ENCODE peak calls at places on chromosomes 5 and 9, in five cellular contexts. H is K562, V is MM.1S, Y is IMR-90, G is mammary epithelial cell. S is an unnamed sample.

GRCh38 chr5:68505917-68506860 is 290.6 kb downstream of the PIK3R1 start:
- DNase-seq in H (peak), V (no peak), Y (peak), G (peak), S (no peak)

GRCh38 chr9:5900622-5901021 is 9.9 kb downstream of the MLANA start:
- DNase-seq in H (no peak), V (no peak), Y (no peak), G (no peak), S (no peak)

GRCh38 chr9:96487030-96487396 is 37.0 kb downstream of the HABP4 start:
- DNase-seq in H (no peak), V (no peak), Y (no peak), G (no peak), S (no peak)

GRCh38 chr5:132226516-132227234 is 978 bp downstream of the P4HA2 start:
- DNase-seq in H (no peak), V (no peak), Y (peak), G (no peak), S (no peak)

GRCh38 chr9:133844876-133845658 is 106.9 kb upstream of the SARDH start:
- DNase-seq in H (peak), V (no peak), Y (peak), G (no peak), S (no peak)

GRCh38 chr9:133121200-133122166 is at the start of gene RALGDS:
- DNase-seq in H (peak), V (peak), Y (peak), G (peak), S (peak)

GRCh38 chr5:28369418-28369817 is 1331.0 kb upstream of the CDH9 start:
- DNase-seq in H (no peak), V (no peak), Y (no peak), G (peak), S (no peak)

GRCh38 chr5:171520300-171521170 is 101.1 kb downstream of the FGF18 start:
- DNase-seq in H (no peak), V (no peak), Y (peak), G (no peak), S (no peak)

GRCh38 chr9:2934241-2934650 is 90.4 kb upstream of the PUM3 start:
- DNase-seq in H (no peak), V (no peak), Y (no peak), G (no peak), S (no peak)

GRCh38 chr5:124034963-124035362 is 523.0 kb downstream of the CSNK1G3 start:
- DNase-seq in H (no peak), V (no peak), Y (no peak), G (no peak), S (peak)

GRCh38 chr9:94696545-94696944 is 30.0 kb upstream of the AOPEP start:
- DNase-seq in H (no peak), V (no peak), Y (no peak), G (no peak), S (no peak)

GRCh38 chr9:115808108-115808507 is 345.5 kb upstream of the PAPPA start:
- DNase-seq in H (no peak), V (no peak), Y (no peak), G (peak), S (no peak)

GRCh38 chr9:99931155-99931840 is 24.8 kb downstream of the STX17 start:
- DNase-seq in H (no peak), V (no peak), Y (peak), G (no peak), S (no peak)

GRCh38 chr5:119321569-119322311 is 34.1 kb upstream of the TNFAIP8 start:
- DNase-seq in H (peak), V (no peak), Y (no peak), G (no peak), S (no peak)

GRCh38 chr5:81855576-81855975 is 104.7 kb upstream of the SSBP2 start:
- DNase-seq in H (no peak), V (no peak), Y (no peak), G (peak), S (no peak)

GRCh38 chr9:133667759-133668450 is 31.7 kb downstream of the DBH start:
- DNase-seq in H (no peak), V (no peak), Y (no peak), G (no peak), S (no peak)

GRCh38 chr5:112973904-112974303 is 2.7 kb upstream of the DCP2 start:
- DNase-seq in H (peak), V (no peak), Y (no peak), G (no peak), S (no peak)

GRCh38 chr5:27266184-27266583 is 227.8 kb upstream of the CDH9 start:
- DNase-seq in H (no peak), V (no peak), Y (no peak), G (no peak), S (no peak)

GRCh38 chr5:36928947-36929346 is 52.4 kb downstream of the NIPBL start:
- DNase-seq in H (no peak), V (no peak), Y (peak), G (peak), S (no peak)

GRCh38 chr9:34378376-34379060 is 1.8 kb upstream of the MYORG start:
- DNase-seq in H (no peak), V (no peak), Y (no peak), G (no peak), S (no peak)

GRCh38 chr5:102911973-102912372 is 156.9 kb downstream of the PAM start:
- DNase-seq in H (no peak), V (no peak), Y (peak), G (peak), S (no peak)

GRCh38 chr5:172502969-172503368 is 48.6 kb upstream of the SH3PXD2B start:
- DNase-seq in H (peak), V (no peak), Y (no peak), G (no peak), S (peak)

GRCh38 chr5:119284031-119284430 is 71.8 kb upstream of the TNFAIP8 start:
- DNase-seq in H (no peak), V (no peak), Y (no peak), G (no peak), S (peak)

GRCh38 chr5:34020717-34021116 is 12.9 kb upstream of the AMACR start:
- DNase-seq in H (no peak), V (no peak), Y (no peak), G (no peak), S (no peak)

GRCh38 chr5:132013006-132013689 is 1.7 kb upstream of the ACSL6 start:
- DNase-seq in H (no peak), V (no peak), Y (no peak), G (no peak), S (no peak)

GRCh38 chr5:96933764-96934163 is 2.1 kb upstream of the LNPEP start:
- DNase-seq in H (no peak), V (peak), Y (no peak), G (no peak), S (peak)

GRCh38 chr9:133276923-133277322 is 1.9 kb upstream of the ABO start:
- DNase-seq in H (no peak), V (no peak), Y (no peak), G (no peak), S (no peak)

GRCh38 chr5:139404484-139404840 is 573 bp upstream of the SPATA24 start:
- DNase-seq in H (no peak), V (no peak), Y (no peak), G (no peak), S (peak)

GRCh38 chr5:139403787-139404483 is at the start of gene SPATA24:
- DNase-seq in H (peak), V (peak), Y (peak), G (peak), S (peak)

GRCh38 chr5:139402561-139403158 is 1.2 kb downstream of the SPATA24 start:
- DNase-seq in H (peak), V (peak), Y (no peak), G (peak), S (peak)

GRCh38 chr5:139401546-139401945 is 2.3 kb downstream of the SPATA24 start:
- DNase-seq in H (no peak), V (no peak), Y (no peak), G (no peak), S (no peak)

GRCh38 chr5:139403418-139403786 is 487 bp downstream of the SPATA24 start:
- DNase-seq in H (no peak), V (peak), Y (no peak), G (no peak), S (no peak)
- H2AFZ ChIP-seq in H (peak), V (peak), Y (peak), G (peak), S (peak)

GRCh38 chr9:108816037-108816436 is 39.7 kb downstream of the ACTL7B start:
- DNase-seq in H (no peak), V (no peak), Y (no peak), G (no peak), S (no peak)

GRCh38 chr9:108812388-108812787 is 43.4 kb downstream of the ACTL7B start:
- DNase-seq in H (no peak), V (no peak), Y (no peak), G (no peak), S (no peak)

GRCh38 chr9:108815156-108815555 is 40.6 kb downstream of the ACTL7B start:
- DNase-seq in H (no peak), V (no peak), Y (no peak), G (peak), S (no peak)

GRCh38 chr9:108811944-108812343 is 43.8 kb downstream of the ACTL7B start:
- DNase-seq in H (no peak), V (no peak), Y (no peak), G (no peak), S (no peak)

GRCh38 chr9:108813951-108814601 is 41.7 kb downstream of the ACTL7B start:
- DNase-seq in H (no peak), V (no peak), Y (no peak), G (peak), S (no peak)
- TF ChIP-seq CTCF in H (no peak), V (peak), Y (no peak), G (peak), S (no peak)

GRCh38 chr9:136132500-136133050 is 13.9 kb upstream of the TMEM250 start:
- DNase-seq in H (no peak), V (no peak), Y (no peak), G (no peak), S (no peak)

GRCh38 chr9:136136127-136136445 is 17.4 kb upstream of the TMEM250 start:
- DNase-seq in H (no peak), V (no peak), Y (no peak), G (no peak), S (no peak)

GRCh38 chr9:136133191-136133958 is 14.7 kb upstream of the TMEM250 start:
- DNase-seq in H (peak), V (no peak), Y (no peak), G (no peak), S (no peak)

GRCh38 chr9:136135326-136136126 is 16.9 kb upstream of the TMEM250 start:
- DNase-seq in H (no peak), V (no peak), Y (no peak), G (no peak), S (no peak)

GRCh38 chr9:136133959-136134484 is 15.3 kb upstream of the TMEM250 start:
- DNase-seq in H (no peak), V (no peak), Y (no peak), G (no peak), S (no peak)
- H2AFZ ChIP-seq in H (peak), V (no peak), Y (peak), G (peak), S (no peak)

GRCh38 chr5:179006564-179006963 is 11.4 kb upstream of the GRM6 start:
- DNase-seq in H (no peak), V (no peak), Y (no peak), G (no peak), S (no peak)

DNA sequence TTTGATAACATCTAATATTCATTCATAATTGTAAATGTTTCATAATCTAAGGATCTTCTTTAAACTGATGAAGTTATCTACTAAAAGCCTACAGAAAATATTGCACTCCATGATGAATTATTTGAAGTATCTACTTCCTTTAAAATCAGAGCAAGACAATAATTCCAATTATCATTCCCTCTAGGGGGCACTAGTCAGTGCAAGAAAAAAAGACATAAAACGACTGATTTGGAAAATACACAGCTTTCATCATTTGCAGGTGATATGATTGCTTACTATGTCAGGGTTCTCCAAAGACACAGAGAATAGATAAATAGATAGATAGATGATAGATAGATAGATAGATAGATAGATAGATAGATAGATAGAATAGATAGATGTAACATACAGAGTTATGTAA is 13.5 kb upstream of the GRM6 start:
- DNase-seq in H (no peak), V (no peak), Y (no peak), G (no peak), S (peak)
- TF ChIP-seq CTCF in H (no peak), V (peak), Y (no peak), G (peak), S (peak)

DNA sequence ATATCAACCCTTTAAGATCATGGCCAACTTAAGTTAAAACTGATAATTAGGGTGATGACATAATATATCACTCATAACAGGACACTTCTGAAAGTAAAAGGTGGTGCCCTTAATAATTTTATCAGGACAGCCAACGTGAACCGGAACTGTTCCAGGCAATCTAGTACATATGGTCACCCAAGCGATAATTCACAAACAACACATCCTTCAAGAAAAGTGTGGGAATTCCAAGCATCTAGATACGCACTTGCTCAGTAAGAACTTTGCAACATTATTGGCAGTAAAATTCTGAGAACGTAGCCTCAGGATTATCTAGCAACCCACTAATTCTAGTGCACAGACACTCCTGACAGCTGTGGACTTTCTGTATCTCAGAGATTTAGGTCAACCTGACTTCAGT is 85.7 kb downstream of the ALDH7A1 start:
- DNase-seq in H (no peak), V (no peak), Y (no peak), G (no peak), S (no peak)
- H2AFZ ChIP-seq in H (peak), V (peak), Y (no peak), G (no peak), S (peak)

GRCh38 chr5:91280062-91280941 is 102.8 kb downstream of the ARRDC3 start:
- DNase-seq in H (peak), V (peak), Y (peak), G (peak), S (peak)
- TF ChIP-seq CTCF in H (no peak), V (no peak), Y (no peak), G (no peak), S (no peak)

GRCh38 chr9:131237931-131238401 is 38.3 kb downstream of the FAM78A start:
- DNase-seq in H (no peak), V (peak), Y (peak), G (peak), S (peak)
- H2AFZ ChIP-seq in H (peak), V (peak), Y (peak), G (peak), S (peak)

DNA sequence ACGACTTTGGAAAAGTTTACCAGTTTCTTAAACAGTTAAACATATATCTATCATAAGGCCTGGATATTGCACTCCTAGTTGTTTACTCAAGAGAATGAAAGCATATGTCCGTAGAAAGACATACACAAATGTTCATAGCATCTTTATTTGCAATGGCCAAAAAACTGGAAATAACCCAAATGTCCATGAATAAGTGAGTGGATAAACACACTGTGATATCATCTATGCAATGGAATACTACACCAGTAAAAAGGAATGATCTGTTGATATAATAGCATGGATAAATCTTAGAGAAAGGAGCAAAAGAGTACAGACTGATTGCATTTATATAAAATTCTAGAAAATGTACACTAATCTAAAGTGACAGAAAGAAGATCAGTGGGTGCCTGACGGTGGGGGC is 28.0 kb upstream of the VCAN start:
- DNase-seq in H (no peak), V (no peak), Y (peak), G (no peak), S (no peak)
- TF ChIP-seq CTCF in H (no peak), V (no peak), Y (no peak), G (no peak), S (no peak)

GRCh38 chr9:38074441-38074943 is 5.5 kb upstream of the SHB start:
- DNase-seq in H (no peak), V (no peak), Y (peak), G (no peak), S (no peak)

GRCh38 chr9:38075272-38075671 is 6.2 kb upstream of the SHB start:
- DNase-seq in H (no peak), V (no peak), Y (no peak), G (no peak), S (no peak)

GRCh38 chr9:38068616-38068865 is 486 bp downstream of the SHB start:
- DNase-seq in H (peak), V (peak), Y (peak), G (peak), S (peak)

GRCh38 chr9:38068866-38069628 is at the start of gene SHB:
- DNase-seq in H (peak), V (peak), Y (peak), G (peak), S (peak)

GRCh38 chr9:38073882-38074281 is 4.9 kb upstream of the SHB start:
- DNase-seq in H (no peak), V (no peak), Y (no peak), G (peak), S (no peak)
- H2AFZ ChIP-seq in H (no peak), V (no peak), Y (peak), G (no peak), S (no peak)